ENCODE peak calls at places on chromosomes 16 and 17, in ten cellular contexts. X is esophagus muscularis mucosa, U is esophagus squamous epithelium, P is transverse colon, F is ovary, Z is neural progenitor cell, N is lung, H is thoracic aorta, D is tibial nerve, I is A549. M is an unnamed sample. For H3K4me1, the result is how much of the 10 kb centered on the place peaks cover.

GRCh38 chr17:42665581-42666001 is 6.5 kb downstream of the TUBG2 start:
- DNase-seq in F (no peak), X (no peak), N (no peak), Z (no peak), D (no peak), U (no peak), P (no peak), H (no peak), I (no peak), M (no peak)

GRCh38 chr16:50372611-50373344 is 4.0 kb upstream of the BRD7 start:
- DNase-seq in I (peak), P (peak), F (no peak), U (no peak), X (peak), D (no peak), N (no peak), H (peak), Z (no peak), M (no peak)

GRCh38 chr16:58099097-58099955 is 29.9 kb downstream of the CFAP20 start:
- DNase-seq in I (no peak), P (no peak), N (no peak), X (no peak), U (no peak), D (no peak), F (no peak), H (no peak), Z (no peak), M (no peak)

GRCh38 chr17:72976971-72977767 is 115.3 kb downstream of the SLC39A11 start:
- DNase-seq in U (no peak), N (peak), F (peak), P (peak), Z (no peak), H (no peak), I (peak), D (peak), X (no peak), M (peak)

GRCh38 chr17:79050591-79050990 is 24.0 kb upstream of the ENGASE start:
- DNase-seq in N (no peak), X (no peak), F (peak), P (no peak), U (no peak), D (no peak), Z (no peak), I (no peak), H (no peak), M (no peak)

GRCh38 chr17:40872416-40872815 is 5.4 kb upstream of the KRT12 start:
- DNase-seq in P (no peak), F (no peak), X (no peak), N (no peak), I (no peak), U (no peak), Z (no peak), D (no peak), H (no peak), M (no peak)

GRCh38 chr16:82639666-82640336 is 13.0 kb downstream of the CDH13 start:
- DNase-seq in P (peak), N (peak), H (no peak), D (no peak), I (peak), U (no peak), F (no peak), X (no peak), Z (peak), M (peak)

GRCh38 chr16:10750793-10751192 is 7.2 kb downstream of the NUBP1 start:
- DNase-seq in F (no peak), D (no peak), Z (no peak), H (no peak), P (no peak), N (no peak), U (no peak), X (no peak), I (no peak), M (no peak)

GRCh38 chr17:49482144-49482817 is 12.8 kb upstream of the NGFR start:
- DNase-seq in N (no peak), U (no peak), D (no peak), X (no peak), P (no peak), I (peak), H (no peak), F (no peak), Z (no peak), M (no peak)

GRCh38 chr17:45873728-45874127 is 20.6 kb upstream of the MAPT start:
- DNase-seq in N (no peak), I (no peak), F (no peak), Z (peak), U (no peak), H (no peak), P (no peak), D (no peak), X (no peak), M (no peak)

GRCh38 chr17:7132511-7133094 is 18.0 kb upstream of the ASGR2 start:
- DNase-seq in F (no peak), U (no peak), D (no peak), N (no peak), I (no peak), X (no peak), H (no peak), P (peak), Z (peak), M (no peak)

GRCh38 chr16:12542818-12543699 is 260.6 kb downstream of the CPPED1 start:
- DNase-seq in U (no peak), H (no peak), F (no peak), P (no peak), N (no peak), X (no peak), Z (no peak), I (no peak), D (no peak), M (no peak)

GRCh38 chr17:31371511-31372097 is 19.9 kb upstream of the RAB11FIP4 start:
- DNase-seq in Z (no peak), H (no peak), I (no peak), P (no peak), U (no peak), X (no peak), N (no peak), D (no peak), F (no peak), M (no peak)

GRCh38 chr16:15811778-15812750 is 44.8 kb downstream of the MYH11 start:
- DNase-seq in F (no peak), H (peak), I (peak), N (no peak), Z (peak), X (no peak), D (no peak), P (no peak), U (no peak), M (no peak)

GRCh38 chr17:79788455-79788854 is 8.4 kb downstream of the CBX8 start:
- DNase-seq in D (no peak), N (no peak), U (no peak), Z (no peak), I (no peak), P (no peak), F (peak), H (no peak), X (no peak), M (no peak)

GRCh38 chr16:23608194-23608593 is 12.1 kb upstream of the NDUFAB1 start:
- DNase-seq in U (no peak), F (no peak), I (peak), P (no peak), H (no peak), D (no peak), N (no peak), X (no peak), Z (no peak), M (no peak)

GRCh38 chr17:82938486-82939212 is 98.8 kb upstream of the ZNF750 start:
- DNase-seq in Z (no peak), D (no peak), I (no peak), H (no peak), U (no peak), F (peak), N (no peak), X (no peak), P (no peak), M (no peak)

GRCh38 chr17:8069587-8069860 is 18.0 kb downstream of the ALOX12B start:
- DNase-seq in P (peak), Z (no peak), U (no peak), D (no peak), I (no peak), X (no peak), F (no peak), H (no peak), N (no peak), M (no peak)

GRCh38 chr16:28139530-28139929 is 72.2 kb downstream of the XPO6 start:
- DNase-seq in D (no peak), X (no peak), N (no peak), H (no peak), F (no peak), I (no peak), P (no peak), Z (no peak), U (no peak), M (no peak)

GRCh38 chr16:70796301-70796700 is 4.7 kb downstream of the VAC14 start:
- DNase-seq in D (no peak), U (no peak), F (no peak), H (no peak), I (no peak), Z (no peak), N (no peak), X (no peak), P (no peak), M (no peak)

GRCh38 chr16:31301708-31302400 is 42.1 kb downstream of the ITGAM start:
- DNase-seq in U (no peak), F (no peak), H (no peak), X (no peak), P (no peak), D (peak), Z (peak), I (peak), N (no peak), M (no peak)

DNA sequence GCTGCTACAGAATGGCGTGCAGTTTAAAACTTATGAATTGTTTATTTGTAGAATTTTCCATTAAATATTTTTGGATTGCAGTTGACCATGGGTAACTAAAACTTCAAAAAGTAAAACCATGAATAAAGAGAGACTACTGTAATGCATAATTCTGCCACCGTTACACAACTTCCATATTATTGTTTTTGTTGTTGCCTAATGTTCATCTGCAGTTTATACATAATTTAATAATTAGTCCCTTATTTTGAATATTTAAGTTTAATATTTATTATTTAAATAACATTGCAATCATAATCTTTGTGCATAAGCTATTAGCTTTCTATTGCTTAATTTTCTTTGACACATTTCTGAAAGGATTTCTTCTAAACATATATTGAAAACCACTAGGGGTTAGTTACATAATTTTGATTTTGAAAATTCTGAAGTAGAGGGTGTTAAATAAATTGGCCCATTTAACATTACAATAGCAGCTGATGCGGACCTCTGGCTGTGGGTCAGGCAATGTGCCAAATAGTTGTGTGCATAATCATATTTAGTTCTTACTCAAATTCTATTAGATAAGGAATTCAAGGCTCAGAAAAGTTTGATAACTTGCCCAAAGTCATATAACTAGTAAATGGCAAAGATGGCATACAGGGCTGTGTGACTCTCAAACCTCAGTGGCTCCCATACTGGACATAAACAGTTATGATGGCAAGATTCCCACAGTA is 31.1 kb downstream of the PPM1E start:
- DNase-seq in X (no peak), I (peak), Z (no peak), H (no peak), P (no peak), N (no peak), F (no peak), D (no peak), U (no peak), M (no peak)
- H3K27ac ChIP-seq in X (no peak), I (peak), Z (no peak), H (no peak), P (no peak), N (no peak), F (no peak), D (no peak), U (no peak), M (no peak)

GRCh38 chr16:53948326-53948725 is 244.4 kb downstream of the FTO start:
- DNase-seq in N (no peak), Z (no peak), P (no peak), H (no peak), D (no peak), U (no peak), I (no peak), F (no peak), X (no peak), M (no peak)

GRCh38 chr16:53950677-53951076 is 246.7 kb downstream of the FTO start:
- DNase-seq in P (no peak), F (no peak), D (no peak), I (no peak), X (no peak), U (no peak), H (no peak), Z (peak), N (no peak), M (no peak)

GRCh38 chr16:53946745-53947386 is 242.9 kb downstream of the FTO start:
- DNase-seq in X (no peak), D (no peak), P (no peak), H (no peak), U (no peak), F (no peak), I (no peak), Z (no peak), N (no peak), M (no peak)

GRCh38 chr16:53949716-53950410 is 245.9 kb downstream of the FTO start:
- DNase-seq in X (no peak), P (no peak), H (no peak), N (no peak), D (no peak), Z (no peak), U (no peak), I (no peak), F (no peak), M (no peak)

GRCh38 chr16:53948734-53949430 is 244.9 kb downstream of the FTO start:
- DNase-seq in D (no peak), Z (no peak), U (no peak), H (no peak), I (no peak), F (no peak), N (no peak), X (no peak), P (no peak), M (no peak)
- H3K4me1 ChIP-seq in D (under half), Z (under half), U (under half), H (under half), I (under half), F (under half), N (under half), X (under half), P (under half), M (under half)

GRCh38 chr17:29117440-29117753 is 62.8 kb downstream of the MYO18A start:
- DNase-seq in N (no peak), D (no peak), F (no peak), H (no peak), P (no peak), Z (no peak), I (no peak), U (no peak), X (no peak), M (no peak)
- H3K27ac ChIP-seq in N (no peak), D (no peak), F (no peak), H (no peak), P (no peak), Z (no peak), I (no peak), U (no peak), X (no peak), M (no peak)

DNA sequence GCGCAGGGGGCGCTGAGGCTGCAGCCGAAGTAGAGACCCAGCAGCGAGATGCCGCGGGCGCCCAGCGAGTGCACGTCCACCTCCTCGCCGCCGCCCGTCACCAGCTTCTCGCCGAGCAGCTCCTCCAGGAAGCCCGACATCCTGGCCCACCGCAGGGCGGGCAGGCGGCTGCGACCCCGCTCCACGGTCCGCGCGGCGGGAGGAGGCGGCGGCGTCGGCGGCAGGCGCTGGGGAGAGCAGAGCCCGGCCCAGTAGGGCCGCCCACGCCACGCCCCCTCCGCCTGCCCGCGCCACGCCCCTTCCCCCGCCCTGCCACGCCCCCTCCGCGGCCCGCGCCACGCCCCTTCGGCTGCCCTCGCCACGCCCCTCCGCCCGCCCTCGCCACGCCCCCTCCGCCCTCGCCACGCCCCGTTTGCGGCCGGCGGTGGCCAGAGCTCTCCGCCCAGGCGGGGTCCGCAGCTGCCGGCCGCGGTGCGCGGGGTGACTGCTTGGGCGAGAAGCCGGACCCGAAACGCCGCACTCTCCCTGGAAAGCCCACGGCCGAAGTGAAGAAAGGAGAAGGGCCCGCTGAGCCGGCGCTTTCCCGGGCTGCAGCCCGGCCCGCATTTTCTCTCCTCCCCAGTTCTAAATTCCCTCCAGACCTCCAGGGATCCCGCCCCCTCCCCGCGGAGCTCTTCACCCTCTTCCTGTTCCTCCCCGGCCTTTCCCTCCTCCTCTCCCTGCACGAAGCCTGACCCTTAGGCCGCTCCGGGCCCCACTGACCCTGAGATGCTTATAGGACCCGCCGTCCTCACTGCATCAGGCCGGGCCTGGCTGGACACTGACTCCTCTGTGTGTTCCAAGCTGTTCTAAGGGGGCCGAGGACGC is at the start of gene NXN:
- DNase-seq in D (peak), H (peak), N (peak), X (peak), I (peak), Z (peak), U (peak), F (peak), P (peak), M (peak)
- H3K4me1 ChIP-seq in D (under half), H (under half), N (under half), X (half or more), I (under half), Z (under half), U (under half), F (under half), P (under half), M (under half)

GRCh38 chr17:81452551-81452950 is 57.3 kb downstream of the BAHCC1 start:
- DNase-seq in H (no peak), P (no peak), X (no peak), I (no peak), D (no peak), F (no peak), Z (no peak), U (no peak), N (no peak), M (no peak)

GRCh38 chr17:81453049-81453448 is 57.8 kb downstream of the BAHCC1 start:
- DNase-seq in I (no peak), D (no peak), P (no peak), Z (no peak), U (no peak), H (no peak), F (no peak), N (no peak), X (no peak), M (no peak)

GRCh38 chr17:81455387-81455786 is 57.2 kb downstream of the ACTG1 start:
- DNase-seq in Z (no peak), D (no peak), P (no peak), F (no peak), H (no peak), X (no peak), N (no peak), I (no peak), U (no peak), M (no peak)

GRCh38 chr17:81454473-81454872 is 58.1 kb downstream of the ACTG1 start:
- DNase-seq in Z (no peak), F (no peak), I (no peak), H (no peak), N (no peak), X (no peak), D (no peak), U (no peak), P (no peak), M (no peak)

GRCh38 chr17:81453712-81454111 is 58.5 kb downstream of the BAHCC1 start:
- DNase-seq in H (no peak), N (no peak), P (no peak), F (no peak), X (no peak), D (no peak), Z (no peak), I (no peak), U (no peak), M (no peak)
- H3K27ac ChIP-seq in H (no peak), N (no peak), P (no peak), F (no peak), X (no peak), D (no peak), Z (no peak), I (no peak), U (no peak), M (no peak)

GRCh38 chr17:67011527-67012175 is 32.7 kb upstream of the CACNG1 start:
- DNase-seq in H (no peak), P (no peak), N (no peak), D (no peak), X (no peak), U (no peak), F (no peak), I (no peak), Z (no peak), M (no peak)
- H3K4me1 ChIP-seq in H (under half), P (under half), N (under half), D (under half), X (under half), U (under half), F (under half), I (under half), Z (under half), M (under half)

DNA sequence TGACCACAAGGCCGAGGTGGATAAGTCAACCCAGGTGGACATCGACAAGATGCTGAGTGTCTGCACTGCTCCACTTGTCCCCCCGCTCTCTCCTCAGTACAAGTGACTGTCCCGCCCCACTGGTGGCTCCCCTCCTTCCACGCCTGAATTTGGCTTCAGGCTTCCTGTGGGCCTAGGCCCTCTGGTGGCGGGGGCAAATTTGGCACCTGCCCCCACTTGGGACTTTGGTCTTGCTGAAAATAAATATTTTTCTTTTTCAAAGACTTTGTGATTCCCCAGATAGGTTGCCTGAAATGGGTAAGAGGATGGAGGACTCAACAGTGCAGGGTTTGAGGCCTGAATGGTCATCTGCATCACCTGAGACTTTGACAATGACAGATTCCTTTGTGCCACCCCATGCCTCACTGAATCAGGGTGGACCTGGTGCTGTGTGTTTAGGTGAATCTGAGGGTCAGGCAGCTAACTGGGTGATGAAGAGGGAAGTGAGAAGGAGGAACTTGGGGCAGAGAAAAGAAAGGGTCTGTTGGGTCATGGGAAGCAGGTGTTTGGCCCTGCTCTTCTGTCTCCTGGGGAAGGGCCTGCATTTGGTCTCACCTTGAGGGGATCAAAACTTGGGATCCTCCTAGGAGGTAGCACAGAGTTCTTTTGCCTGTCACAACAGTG is 2.0 kb downstream of the C16orf86 start:
- DNase-seq in H (no peak), D (no peak), U (no peak), F (no peak), X (no peak), Z (no peak), N (no peak), I (no peak), P (no peak), M (no peak)
- H3K27ac ChIP-seq in H (peak), D (no peak), U (peak), F (no peak), X (peak), Z (no peak), N (no peak), I (no peak), P (peak), M (no peak)